ENCODE peak calls at places on chromosomes 5 and 9, in eight cellular contexts. M, C, A, L, G, N, D and V are unnamed samples.

GRCh38 chr5:82338731-82339130 is 60.6 kb upstream of the RPS23 start:
- DNase-seq in D (peak; percentile 49), N (no peak), G (no peak), A (no peak), M (no peak), L (no peak), C (no peak), V (no peak)

GRCh38 chr5:97670447-97670846 is 487.4 kb upstream of the RIOK2 start:
- DNase-seq in N (no peak), M (no peak), D (no peak), C (no peak), L (no peak), G (no peak), A (no peak), V (no peak)

GRCh38 chr5:82295144-82295543 is 17.0 kb upstream of the RPS23 start:
- DNase-seq in A (no peak), C (peak; percentile 24), G (no peak), D (no peak), L (no peak), M (no peak), N (no peak), V (no peak)

GRCh38 chr9:110241491-110242321 is 14.6 kb downstream of the TXN start:
- DNase-seq in N (no peak), C (no peak), G (no peak), L (no peak), M (no peak), A (no peak), D (no peak), V (no peak)

GRCh38 chr9:97593960-97594359 is 39.2 kb downstream of the TSTD2 start:
- DNase-seq in N (no peak), M (no peak), L (no peak), A (no peak), G (no peak), C (no peak), D (no peak), V (no peak)

GRCh38 chr9:73154760-73155159 is 3.1 kb downstream of the ANXA1 start:
- DNase-seq in N (no peak), G (no peak), L (no peak), A (no peak), D (no peak), C (no peak), M (no peak), V (no peak)

GRCh38 chr9:107612136-107612535 is 122.6 kb upstream of the KLF4 start:
- DNase-seq in G (no peak), C (no peak), N (peak; percentile 53), D (peak; percentile 82), L (no peak), A (no peak), M (no peak), V (no peak)

GRCh38 chr5:82597437-82597836 is 319.3 kb upstream of the RPS23 start:
- DNase-seq in G (no peak), C (no peak), A (no peak), L (no peak), M (no peak), D (no peak), N (no peak), V (peak; percentile 11)

GRCh38 chr5:132674671-132675506 is 1.1 kb downstream of the IL4 start:
- DNase-seq in C (no peak), L (peak; percentile 24), N (no peak), M (peak; percentile 94), A (no peak), D (peak; percentile 95), G (no peak), V (peak; percentile 83)

GRCh38 chr5:120106912-120107525 is 357.1 kb upstream of the PRR16 start:
- DNase-seq in L (no peak), M (no peak), A (no peak), N (no peak), D (no peak), G (no peak), C (no peak), V (no peak)

GRCh38 chr5:93145019-93145418 is 436.0 kb downstream of the NR2F1-AS1 start:
- DNase-seq in A (no peak), D (no peak), G (no peak), N (no peak), C (no peak), M (no peak), L (no peak), V (no peak)

GRCh38 chr5:123778641-123779040 is 266.7 kb downstream of the CSNK1G3 start:
- DNase-seq in G (no peak), C (no peak), L (no peak), A (no peak), D (no peak), M (no peak), N (no peak), V (no peak)

GRCh38 chr9:93826209-93826608 is 128.9 kb downstream of the BARX1 start:
- DNase-seq in N (no peak), L (no peak), A (no peak), C (no peak), D (no peak), G (no peak), M (no peak), V (no peak)

GRCh38 chr9:87594218-87594617 is 96.6 kb downstream of the DAPK1 start:
- DNase-seq in N (no peak), D (peak; percentile 54), A (no peak), G (no peak), L (no peak), C (no peak), M (peak; percentile 45), V (peak; percentile 17)

GRCh38 chr9:34686231-34686630 is 4.8 kb downstream of the CCL19 start:
- DNase-seq in D (peak; percentile 76), N (no peak), M (no peak), L (no peak), G (no peak), A (no peak), C (no peak), V (no peak)

GRCh38 chr5:75948441-75948840 is 134.7 kb upstream of the SV2C start:
- DNase-seq in L (no peak), D (no peak), M (no peak), N (no peak), G (no peak), C (no peak), A (no peak), V (no peak)

GRCh38 chr5:66582499-66582898 is 13.7 kb upstream of the MAST4 start:
- DNase-seq in C (no peak), M (peak; percentile 24), L (no peak), A (no peak), D (peak; percentile 72), G (no peak), N (no peak), V (no peak)